ENCODE peak calls at places on chromosomes 4 and X, in four cellular contexts. T, Z, V and D are unnamed samples.

GRCh38 chr4:86184216-86184915 is 175.5 kb downstream of the MAPK10 start:
- DNase-seq in V (no peak), T (no peak), Z (peak), D (no peak)

GRCh38 chr4:32909722-32910121 is 2189.6 kb downstream of the PCDH7 start:
- DNase-seq in Z (no peak), V (no peak), T (no peak), D (no peak)

GRCh38 chrX:153946910-153947769 is 2.7 kb upstream of the RENBP start:
- DNase-seq in Z (peak), T (peak), V (peak), D (peak)

GRCh38 chr4:74038161-74039064 is at the start of gene CXCL3:
- DNase-seq in T (peak), Z (peak), V (peak), D (peak)

GRCh38 chrX:96182366-96182765 is 502.3 kb upstream of the DIAPH2 start:
- DNase-seq in T (peak), V (peak), Z (peak), D (no peak)

GRCh38 chr4:184805462-184806245 is 20.1 kb downstream of the ACSL1 start:
- DNase-seq in Z (no peak), T (no peak), V (peak), D (no peak)

GRCh38 chr4:143355540-143356217 is 19.0 kb downstream of the GAB1 start:
- DNase-seq in Z (peak), T (peak), V (no peak), D (no peak)

GRCh38 chr4:159016527-159017137 is 86.2 kb upstream of the RAPGEF2 start:
- DNase-seq in T (peak), V (peak), Z (no peak), D (no peak)

GRCh38 chr4:113179091-113179490 is 129.6 kb downstream of the ANK2 start:
- DNase-seq in V (no peak), Z (peak), T (no peak), D (no peak)

GRCh38 chr4:3852751-3853150 is 86.6 kb downstream of the ADRA2C start:
- DNase-seq in T (no peak), V (no peak), Z (no peak), D (no peak)

GRCh38 chrX:56763556-56764152 is 34.6 kb downstream of the NBDY start:
- DNase-seq in T (no peak), Z (no peak), V (no peak), D (no peak)

GRCh38 chrX:68894142-68894512 is 65.3 kb downstream of the EFNB1 start:
- DNase-seq in V (no peak), T (no peak), Z (peak), D (no peak)

GRCh38 chr4:108144451-108144850 is 24.3 kb downstream of the LEF1 start:
- DNase-seq in Z (no peak), V (no peak), T (no peak), D (no peak)

GRCh38 chr4:38691251-38692008 is 27.4 kb downstream of the KLF3 start:
- DNase-seq in Z (peak), V (no peak), T (no peak), D (no peak)

GRCh38 chr4:25110653-25111329 is 49.5 kb downstream of the SEPSECS start:
- DNase-seq in T (no peak), Z (no peak), V (no peak), D (no peak)

GRCh38 chr4:18869166-18869565 is 847.6 kb upstream of the LCORL start:
- DNase-seq in Z (no peak), T (peak), V (no peak), D (no peak)